ENCODE peak calls at places on chromosomes 16 and 17, in seven cellular contexts. One of them, this sample, is unnamed.

GRCh38 chr17:56440391-56440790 is 153.1 kb upstream of the NOG start:
- DNase-seq in body of pancreas: no peak
- DNase-seq in AG04450: no peak
- DNase-seq in lung: no peak
- DNase-seq in HCT116: no peak
- DNase-seq in tibial nerve: no peak
- DNase-seq in epithelial cell of esophagus: peak; percentile 32
- DNase-seq in this sample: no peak

GRCh38 chr16:91484-91883 is 13.5 kb downstream of the MPG start:
- DNase-seq in lung: no peak
- DNase-seq in AG04450: no peak
- DNase-seq in HCT116: no peak
- DNase-seq in body of pancreas: no peak
- DNase-seq in epithelial cell of esophagus: no peak
- DNase-seq in tibial nerve: no peak
- DNase-seq in this sample: no peak

GRCh38 chr16:48970216-48970615 is 311.4 kb downstream of the CBLN1 start:
- DNase-seq in body of pancreas: no peak
- DNase-seq in AG04450: no peak
- DNase-seq in HCT116: no peak
- DNase-seq in lung: no peak
- DNase-seq in tibial nerve: no peak
- DNase-seq in epithelial cell of esophagus: no peak
- DNase-seq in this sample: no peak

GRCh38 chr17:4499431-4500187 is 928 bp downstream of the SPNS2 start:
- DNase-seq in tibial nerve: no peak
- DNase-seq in body of pancreas: no peak
- DNase-seq in lung: no peak
- DNase-seq in epithelial cell of esophagus: peak; percentile 23
- DNase-seq in AG04450: no peak
- DNase-seq in HCT116: no peak
- DNase-seq in this sample: no peak

GRCh38 chr16:85072947-85073346 is 39.3 kb downstream of the CIBAR2 start:
- DNase-seq in lung: peak; percentile 34
- DNase-seq in HCT116: no peak
- DNase-seq in tibial nerve: no peak
- DNase-seq in AG04450: peak; percentile 46
- DNase-seq in epithelial cell of esophagus: peak; percentile 58
- DNase-seq in body of pancreas: no peak
- DNase-seq in this sample: no peak

GRCh38 chr17:48561894-48562810 is 16.0 kb downstream of the HOXB4 start:
- DNase-seq in epithelial cell of esophagus: no peak
- DNase-seq in HCT116: no peak
- DNase-seq in lung: no peak
- DNase-seq in tibial nerve: no peak
- DNase-seq in body of pancreas: no peak
- DNase-seq in AG04450: no peak
- DNase-seq in this sample: no peak

GRCh38 chr16:67547423-67548264 is 14.7 kb upstream of the CTCF start:
- DNase-seq in HCT116: no peak
- DNase-seq in AG04450: no peak
- DNase-seq in body of pancreas: no peak
- DNase-seq in tibial nerve: no peak
- DNase-seq in epithelial cell of esophagus: no peak
- DNase-seq in lung: no peak
- DNase-seq in this sample: no peak

GRCh38 chr17:73402466-73402865 is 90.7 kb upstream of the CDC42EP4 start:
- DNase-seq in lung: no peak
- DNase-seq in tibial nerve: no peak
- DNase-seq in epithelial cell of esophagus: no peak
- DNase-seq in body of pancreas: no peak
- DNase-seq in HCT116: no peak
- DNase-seq in AG04450: no peak
- DNase-seq in this sample: no peak

GRCh38 chr17:5000237-5000639 is 2.5 kb downstream of the KIF1C start:
- DNase-seq in epithelial cell of esophagus: no peak
- DNase-seq in tibial nerve: no peak
- DNase-seq in HCT116: no peak
- DNase-seq in AG04450: no peak
- DNase-seq in body of pancreas: peak; percentile 40
- DNase-seq in lung: peak; percentile 70
- DNase-seq in this sample: no peak

GRCh38 chr16:9119795-9120194 is 28.4 kb downstream of the HAPSTR1 start:
- DNase-seq in HCT116: no peak
- DNase-seq in AG04450: peak; percentile 55
- DNase-seq in body of pancreas: no peak
- DNase-seq in lung: peak; percentile 28
- DNase-seq in epithelial cell of esophagus: peak; percentile 24
- DNase-seq in tibial nerve: peak; percentile 47
- DNase-seq in this sample: peak; percentile 96

GRCh38 chr16:26016989-26017388 is 325.2 kb downstream of the HS3ST4 start:
- DNase-seq in AG04450: no peak
- DNase-seq in tibial nerve: no peak
- DNase-seq in HCT116: no peak
- DNase-seq in epithelial cell of esophagus: no peak
- DNase-seq in body of pancreas: no peak
- DNase-seq in lung: no peak
- DNase-seq in this sample: no peak

GRCh38 chr16:2715519-2715918 is 4.5 kb downstream of the PRSS27 start:
- DNase-seq in epithelial cell of esophagus: peak; percentile 54
- DNase-seq in HCT116: no peak
- DNase-seq in lung: peak; percentile 45
- DNase-seq in body of pancreas: peak; percentile 59
- DNase-seq in tibial nerve: peak; percentile 25
- DNase-seq in AG04450: no peak
- DNase-seq in this sample: no peak

GRCh38 chr16:13913374-13914292 is 6.3 kb upstream of the ERCC4 start:
- DNase-seq in HCT116: no peak
- DNase-seq in lung: no peak
- DNase-seq in body of pancreas: no peak
- DNase-seq in AG04450: no peak
- DNase-seq in epithelial cell of esophagus: no peak
- DNase-seq in tibial nerve: no peak
- DNase-seq in this sample: no peak

GRCh38 chr17:82751171-82751570 is 694 bp upstream of the TBCD start:
- DNase-seq in tibial nerve: no peak
- DNase-seq in AG04450: no peak
- DNase-seq in lung: no peak
- DNase-seq in body of pancreas: no peak
- DNase-seq in HCT116: no peak
- DNase-seq in epithelial cell of esophagus: no peak
- DNase-seq in this sample: no peak

GRCh38 chr16:69049146-69049545 is 56.3 kb upstream of the HAS3 start:
- DNase-seq in body of pancreas: no peak
- DNase-seq in epithelial cell of esophagus: peak; percentile 21
- DNase-seq in AG04450: no peak
- DNase-seq in tibial nerve: no peak
- DNase-seq in HCT116: no peak
- DNase-seq in lung: no peak
- DNase-seq in this sample: peak; percentile 53

GRCh38 chr17:79749156-79749815 is 18.5 kb downstream of the ENPP7 start:
- DNase-seq in epithelial cell of esophagus: peak; percentile 18
- DNase-seq in lung: no peak
- DNase-seq in body of pancreas: no peak
- DNase-seq in AG04450: peak; percentile 33
- DNase-seq in tibial nerve: no peak
- DNase-seq in HCT116: no peak
- DNase-seq in this sample: peak; percentile 32

GRCh38 chr16:21279501-21279900 is 1.4 kb upstream of the CRYM start:
- DNase-seq in epithelial cell of esophagus: no peak
- DNase-seq in HCT116: no peak
- DNase-seq in AG04450: no peak
- DNase-seq in body of pancreas: no peak
- DNase-seq in lung: no peak
- DNase-seq in tibial nerve: no peak
- DNase-seq in this sample: no peak

GRCh38 chr16:71479420-71479819 is 9.7 kb downstream of the ZNF19 start:
- DNase-seq in lung: no peak
- DNase-seq in HCT116: no peak
- DNase-seq in body of pancreas: no peak
- DNase-seq in AG04450: no peak
- DNase-seq in tibial nerve: no peak
- DNase-seq in epithelial cell of esophagus: peak; percentile 49
- DNase-seq in this sample: no peak

GRCh38 chr16:73743665-73744496 is 552.7 kb upstream of the PSMD7 start:
- DNase-seq in HCT116: no peak
- DNase-seq in lung: no peak
- DNase-seq in tibial nerve: no peak
- DNase-seq in body of pancreas: no peak
- DNase-seq in epithelial cell of esophagus: no peak
- DNase-seq in AG04450: no peak
- DNase-seq in this sample: no peak

GRCh38 chr17:5619088-5619740 is 34.9 kb upstream of the NLRP1 start:
- DNase-seq in epithelial cell of esophagus: no peak
- DNase-seq in AG04450: no peak
- DNase-seq in tibial nerve: no peak
- DNase-seq in HCT116: no peak
- DNase-seq in lung: no peak
- DNase-seq in body of pancreas: no peak
- DNase-seq in this sample: no peak

GRCh38 chr16:84339766-84340165 is 28.6 kb upstream of the ATP2C2 start:
- DNase-seq in epithelial cell of esophagus: no peak
- DNase-seq in tibial nerve: no peak
- DNase-seq in HCT116: no peak
- DNase-seq in lung: no peak
- DNase-seq in AG04450: no peak
- DNase-seq in body of pancreas: no peak
- DNase-seq in this sample: no peak

GRCh38 chr17:44007346-44008204 is 3.2 kb downstream of the NAGS start:
- DNase-seq in epithelial cell of esophagus: no peak
- DNase-seq in HCT116: no peak
- DNase-seq in body of pancreas: no peak
- DNase-seq in lung: no peak
- DNase-seq in tibial nerve: no peak
- DNase-seq in AG04450: no peak
- DNase-seq in this sample: no peak

GRCh38 chr16:27520982-27521673 is 28.6 kb downstream of the GTF3C1 start:
- DNase-seq in tibial nerve: no peak
- DNase-seq in body of pancreas: no peak
- DNase-seq in AG04450: no peak
- DNase-seq in HCT116: no peak
- DNase-seq in epithelial cell of esophagus: peak; percentile 30
- DNase-seq in lung: no peak
- DNase-seq in this sample: no peak

GRCh38 chr16:25941800-25942558 is 250.2 kb downstream of the HS3ST4 start:
- DNase-seq in HCT116: no peak
- DNase-seq in epithelial cell of esophagus: no peak
- DNase-seq in body of pancreas: no peak
- DNase-seq in tibial nerve: peak; percentile 5
- DNase-seq in lung: no peak
- DNase-seq in AG04450: no peak
- DNase-seq in this sample: no peak

GRCh38 chr17:50152736-50153135 is 2.3 kb upstream of the PPP1R9B start:
- DNase-seq in tibial nerve: no peak
- DNase-seq in HCT116: no peak
- DNase-seq in epithelial cell of esophagus: no peak
- DNase-seq in lung: no peak
- DNase-seq in AG04450: no peak
- DNase-seq in body of pancreas: no peak
- DNase-seq in this sample: no peak
- H3K4me3 ChIP-seq in tibial nerve: no peak overlapping the region
- H3K4me3 ChIP-seq in HCT116: peak overlapping the region; percentile 76
- H3K4me3 ChIP-seq in epithelial cell of esophagus: no peak overlapping the region
- H3K4me3 ChIP-seq in lung: no peak overlapping the region
- H3K4me3 ChIP-seq in AG04450: no peak overlapping the region
- H3K4me3 ChIP-seq in body of pancreas: no peak overlapping the region
- H3K4me3 ChIP-seq in this sample: peak overlapping the region; percentile 78

GRCh38 chr16:66408181-66409048 is 18.7 kb upstream of the BEAN1 start:
- DNase-seq in HCT116: peak; percentile 60
- DNase-seq in tibial nerve: no peak
- DNase-seq in body of pancreas: no peak
- DNase-seq in epithelial cell of esophagus: peak; percentile 97
- DNase-seq in AG04450: peak; percentile 48
- DNase-seq in lung: no peak
- DNase-seq in this sample: peak; percentile 51
- H3K4me3 ChIP-seq in HCT116: peak overlapping the region; percentile 57
- H3K4me3 ChIP-seq in tibial nerve: no peak overlapping the region
- H3K4me3 ChIP-seq in body of pancreas: no peak overlapping the region
- H3K4me3 ChIP-seq in epithelial cell of esophagus: peak overlapping the region; percentile 31
- H3K4me3 ChIP-seq in AG04450: peak overlapping the region; percentile 38
- H3K4me3 ChIP-seq in lung: no peak overlapping the region
- H3K4me3 ChIP-seq in this sample: peak overlapping the region; percentile 10

DNA sequence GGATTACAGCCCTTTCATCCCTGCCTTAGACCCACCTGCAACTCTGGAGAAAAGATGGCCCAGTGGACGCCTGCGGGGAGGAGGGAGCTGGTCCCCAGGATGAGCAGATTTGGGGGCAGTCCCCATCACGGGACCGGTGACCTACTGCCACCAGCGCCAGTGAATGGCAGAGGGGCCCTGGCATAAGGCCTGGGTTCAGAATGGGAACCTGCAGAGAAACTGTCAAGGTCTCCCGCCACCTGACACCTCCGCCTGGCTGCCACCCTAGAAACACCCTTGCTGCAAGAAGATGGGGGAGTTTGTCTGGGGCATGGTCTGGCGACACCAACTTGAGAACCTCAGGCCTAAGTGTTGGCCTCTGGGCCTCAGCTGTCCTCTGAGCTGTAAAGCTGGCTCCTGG is 335.7 kb downstream of the SEC14L1 start:
- DNase-seq in AG04450: no peak
- DNase-seq in tibial nerve: no peak
- DNase-seq in epithelial cell of esophagus: no peak
- DNase-seq in lung: no peak
- DNase-seq in HCT116: no peak
- DNase-seq in body of pancreas: no peak
- DNase-seq in this sample: no peak
- H3K4me3 ChIP-seq in AG04450: no peak overlapping the region
- H3K4me3 ChIP-seq in tibial nerve: no peak overlapping the region
- H3K4me3 ChIP-seq in epithelial cell of esophagus: no peak overlapping the region
- H3K4me3 ChIP-seq in lung: no peak overlapping the region
- H3K4me3 ChIP-seq in HCT116: no peak overlapping the region
- H3K4me3 ChIP-seq in body of pancreas: no peak overlapping the region
- H3K4me3 ChIP-seq in this sample: no peak overlapping the region

GRCh38 chr17:6753006-6753445 is 2.8 kb upstream of the XAF1 start:
- DNase-seq in body of pancreas: peak; percentile 21
- DNase-seq in AG04450: peak; percentile 20
- DNase-seq in tibial nerve: peak; percentile 33
- DNase-seq in lung: peak; percentile 41
- DNase-seq in HCT116: no peak
- DNase-seq in epithelial cell of esophagus: peak; percentile 5
- DNase-seq in this sample: peak; percentile 91
- H3K4me3 ChIP-seq in body of pancreas: no peak overlapping the region
- H3K4me3 ChIP-seq in AG04450: peak overlapping the region; percentile 13
- H3K4me3 ChIP-seq in tibial nerve: no peak overlapping the region
- H3K4me3 ChIP-seq in lung: no peak overlapping the region
- H3K4me3 ChIP-seq in HCT116: no peak overlapping the region
- H3K4me3 ChIP-seq in epithelial cell of esophagus: no peak overlapping the region
- H3K4me3 ChIP-seq in this sample: no peak overlapping the region